ENCODE peak calls at places on chromosome 20, in four cellular contexts. One of them, this sample, is unnamed.

GRCh38 chr20:58930496-58930895 is 50.6 kb upstream of the NELFCD start:
- DNase-seq in ovary: no peak
- DNase-seq in SK-N-SH: no peak
- DNase-seq in K562: no peak
- DNase-seq in this sample: no peak

GRCh38 chr20:12721636-12722035 is 287.1 kb upstream of the SPTLC3 start:
- DNase-seq in K562: no peak
- DNase-seq in SK-N-SH: no peak
- DNase-seq in ovary: no peak
- DNase-seq in this sample: no peak

GRCh38 chr20:38878798-38879197 is 47.4 kb upstream of the FAM83D start:
- DNase-seq in ovary: no peak
- DNase-seq in SK-N-SH: no peak
- DNase-seq in K562: no peak
- DNase-seq in this sample: no peak

GRCh38 chr20:57658447-57659130 is 38.4 kb upstream of the ZBP1 start:
- DNase-seq in ovary: peak; percentile 5
- DNase-seq in K562: no peak
- DNase-seq in SK-N-SH: peak; percentile 23
- DNase-seq in this sample: peak; percentile 9

GRCh38 chr20:54267510-54268003 is 59.7 kb downstream of the PFDN4 start:
- DNase-seq in K562: no peak
- DNase-seq in SK-N-SH: no peak
- DNase-seq in ovary: no peak
- DNase-seq in this sample: no peak

GRCh38 chr20:41089555-41089954 is 47.8 kb upstream of the PLCG1 start:
- DNase-seq in K562: no peak
- DNase-seq in ovary: no peak
- DNase-seq in SK-N-SH: no peak
- DNase-seq in this sample: no peak

GRCh38 chr20:23638309-23638708 is 554 bp upstream of the CST3 start:
- DNase-seq in K562: no peak
- DNase-seq in ovary: no peak
- DNase-seq in SK-N-SH: no peak
- DNase-seq in this sample: no peak

GRCh38 chr20:17873410-17874270 is 95.0 kb downstream of the SNX5 start:
- DNase-seq in SK-N-SH: peak; percentile 85
- DNase-seq in ovary: peak; percentile 96
- DNase-seq in K562: no peak
- DNase-seq in this sample: peak; percentile 92

GRCh38 chr20:63973636-63974401 is 4.1 kb upstream of the ZNF512B start:
- DNase-seq in ovary: peak; percentile 81
- DNase-seq in SK-N-SH: peak; percentile 95
- DNase-seq in K562: peak; percentile 84
- DNase-seq in this sample: peak; percentile 78

GRCh38 chr20:717817-718216 is 42.2 kb upstream of the SCRT2 start:
- DNase-seq in K562: no peak
- DNase-seq in SK-N-SH: no peak
- DNase-seq in ovary: no peak
- DNase-seq in this sample: no peak

DNA sequence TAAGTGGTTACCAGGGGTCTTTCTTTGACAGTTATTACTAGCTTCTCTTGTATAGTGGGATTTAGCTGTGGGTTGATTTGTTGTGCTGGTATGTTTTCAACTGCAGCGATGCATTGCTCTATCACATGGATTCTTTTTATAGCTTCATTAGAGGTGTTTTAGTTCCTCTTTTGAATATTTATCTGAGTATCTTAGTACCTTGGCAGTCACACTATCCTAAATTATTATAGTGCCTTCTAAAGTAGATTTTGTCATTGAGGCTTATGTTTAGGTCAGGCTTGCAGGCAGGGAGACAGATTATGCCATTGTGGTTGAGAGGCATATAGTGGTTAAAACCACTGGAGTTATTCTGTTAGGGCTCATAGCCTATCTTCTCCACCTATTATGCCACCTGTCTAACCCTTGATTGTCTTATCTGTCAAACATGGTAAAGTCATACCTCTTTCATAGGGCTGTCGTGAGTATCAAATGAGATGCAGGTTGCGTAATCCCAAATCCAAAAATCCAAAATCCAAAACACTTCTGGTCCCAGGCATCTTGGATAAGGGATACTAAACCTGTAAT is 49.3 kb downstream of the KCNS1 start:
- DNase-seq in ovary: no peak
- DNase-seq in SK-N-SH: no peak
- DNase-seq in K562: no peak
- DNase-seq in this sample: no peak
- TF ChIP-seq EP300 in ovary: no peak
- TF ChIP-seq EP300 in SK-N-SH: no peak
- TF ChIP-seq EP300 in K562: no peak
- TF ChIP-seq EP300 in this sample: no peak

GRCh38 chr20:47332381-47333206 is 23.9 kb downstream of the ZMYND8 start:
- DNase-seq in K562: no peak
- DNase-seq in SK-N-SH: no peak
- DNase-seq in ovary: no peak
- DNase-seq in this sample: no peak

GRCh38 chr20:47335251-47336012 is 21.1 kb downstream of the ZMYND8 start:
- DNase-seq in ovary: no peak
- DNase-seq in SK-N-SH: no peak
- DNase-seq in K562: no peak
- DNase-seq in this sample: no peak

GRCh38 chr20:47336013-47336754 is 20.3 kb downstream of the ZMYND8 start:
- DNase-seq in ovary: peak; percentile 36
- DNase-seq in SK-N-SH: no peak
- DNase-seq in K562: no peak
- DNase-seq in this sample: no peak

GRCh38 chr20:47330933-47331708 is 25.4 kb downstream of the ZMYND8 start:
- DNase-seq in ovary: no peak
- DNase-seq in SK-N-SH: no peak
- DNase-seq in K562: peak; percentile 72
- DNase-seq in this sample: no peak

GRCh38 chr20:47334022-47334551 is 22.4 kb downstream of the ZMYND8 start:
- DNase-seq in SK-N-SH: no peak
- DNase-seq in K562: no peak
- DNase-seq in ovary: no peak
- DNase-seq in this sample: no peak
- TF ChIP-seq EP300 in SK-N-SH: peak; percentile 49
- TF ChIP-seq EP300 in K562: no peak
- TF ChIP-seq EP300 in ovary: peak; percentile 90
- TF ChIP-seq EP300 in this sample: peak; percentile 99

GRCh38 chr20:33349493-33349892 is 51.8 kb downstream of the CDK5RAP1 start:
- DNase-seq in ovary: no peak
- DNase-seq in K562: no peak
- DNase-seq in SK-N-SH: no peak
- DNase-seq in this sample: no peak
- TF ChIP-seq EP300 in ovary: no peak
- TF ChIP-seq EP300 in K562: no peak
- TF ChIP-seq EP300 in SK-N-SH: no peak
- TF ChIP-seq EP300 in this sample: no peak

GRCh38 chr20:53077373-53078205 is 105.4 kb downstream of the TSHZ2 start:
- DNase-seq in ovary: peak; percentile 17
- DNase-seq in SK-N-SH: no peak
- DNase-seq in K562: no peak
- DNase-seq in this sample: no peak
- TF ChIP-seq EP300 in ovary: no peak
- TF ChIP-seq EP300 in SK-N-SH: no peak
- TF ChIP-seq EP300 in K562: no peak
- TF ChIP-seq EP300 in this sample: no peak

GRCh38 chr20:62377615-62378085 is 9.3 kb upstream of the RPS21 start:
- DNase-seq in ovary: no peak
- DNase-seq in SK-N-SH: no peak
- DNase-seq in K562: no peak
- DNase-seq in this sample: no peak
- TF ChIP-seq EP300 in ovary: no peak
- TF ChIP-seq EP300 in SK-N-SH: no peak
- TF ChIP-seq EP300 in K562: no peak
- TF ChIP-seq EP300 in this sample: no peak

GRCh38 chr20:36847009-36847709 is 28.8 kb upstream of the TLDC2 start:
- DNase-seq in ovary: peak; percentile 76
- DNase-seq in SK-N-SH: no peak
- DNase-seq in K562: no peak
- DNase-seq in this sample: peak; percentile 78
- TF ChIP-seq EP300 in ovary: peak; percentile 71
- TF ChIP-seq EP300 in SK-N-SH: no peak
- TF ChIP-seq EP300 in K562: no peak
- TF ChIP-seq EP300 in this sample: peak; percentile 85

DNA sequence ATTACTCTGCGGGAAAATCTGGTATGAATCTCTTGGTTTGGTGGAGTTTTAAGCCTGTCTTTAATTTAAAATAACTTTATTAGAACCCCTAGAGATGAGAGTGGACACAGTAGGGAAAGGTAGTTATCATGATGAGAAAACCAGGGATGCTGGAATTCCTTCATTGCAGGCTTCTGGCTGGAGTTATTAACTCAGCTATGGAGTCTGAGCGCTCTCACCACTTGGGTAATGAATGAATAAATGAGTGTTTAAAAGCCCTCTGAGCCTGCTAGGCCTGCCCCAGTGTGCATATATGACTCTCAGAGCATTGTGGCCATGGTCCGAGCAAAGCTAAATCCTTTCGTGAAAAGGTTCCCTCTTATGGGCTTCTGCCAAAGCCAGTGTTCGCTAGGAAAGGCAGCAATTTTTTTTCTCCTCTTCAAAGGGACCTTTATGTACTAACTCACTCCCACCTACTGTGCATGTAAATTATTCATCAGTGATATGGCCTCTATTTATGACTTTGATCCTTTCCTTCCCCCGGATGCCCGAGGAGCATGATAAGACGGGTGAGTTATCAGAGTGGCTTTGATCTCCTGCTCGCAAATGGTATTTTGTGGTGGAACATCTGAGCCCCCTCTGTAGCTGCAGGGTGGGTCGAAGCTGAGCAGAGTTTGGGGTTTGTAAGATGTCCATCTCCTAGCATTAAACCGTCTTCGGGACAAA is 88.6 kb downstream of the LINC00237 start:
- DNase-seq in K562: no peak
- DNase-seq in ovary: no peak
- DNase-seq in SK-N-SH: no peak
- DNase-seq in this sample: no peak
- TF ChIP-seq EP300 in K562: no peak
- TF ChIP-seq EP300 in ovary: no peak
- TF ChIP-seq EP300 in SK-N-SH: no peak
- TF ChIP-seq EP300 in this sample: no peak

DNA sequence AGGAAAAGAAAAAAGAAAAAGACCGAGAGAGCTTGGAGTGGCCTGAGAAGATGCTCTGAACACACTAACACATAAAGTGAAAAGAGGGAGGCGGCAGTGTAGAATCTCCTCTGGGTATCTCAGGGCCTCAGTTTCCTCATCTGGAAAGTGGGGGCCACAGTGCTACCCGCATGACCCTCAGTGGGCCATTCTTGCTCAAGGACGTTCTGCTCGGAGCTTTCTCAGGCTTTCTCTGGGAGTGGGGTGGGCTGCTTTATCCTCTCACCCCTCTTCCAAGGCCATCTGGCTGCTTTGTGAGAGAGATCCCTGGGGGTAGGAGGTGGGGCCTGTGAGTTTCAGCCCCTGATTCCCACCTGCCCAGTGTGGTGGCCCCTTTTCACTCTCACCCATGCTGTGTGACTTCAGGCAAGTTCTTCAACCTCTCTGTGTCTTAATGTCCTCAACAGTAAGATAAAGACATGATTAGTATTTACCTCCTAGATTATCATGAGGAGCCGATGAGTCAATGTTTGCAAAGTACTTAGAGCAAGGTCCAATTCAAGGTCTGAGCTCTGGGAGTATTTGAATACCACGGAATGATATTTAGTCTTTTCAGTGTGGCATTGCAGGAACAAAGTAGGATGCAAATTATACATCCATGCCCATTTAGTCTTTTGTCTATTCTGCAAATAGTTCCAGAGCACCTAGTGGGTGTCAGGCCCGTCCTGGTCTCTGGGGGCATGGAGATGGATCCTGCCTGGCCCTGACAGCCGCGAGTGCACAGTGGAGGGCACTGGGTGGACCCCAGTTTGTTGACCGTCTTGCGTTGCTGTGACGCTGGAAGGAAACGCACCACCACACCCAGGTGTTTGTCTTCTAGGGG is 34.3 kb downstream of the SRC start:
- DNase-seq in K562: no peak
- DNase-seq in ovary: peak; percentile 11
- DNase-seq in SK-N-SH: peak; percentile 3
- DNase-seq in this sample: no peak
- TF ChIP-seq EP300 in K562: no peak
- TF ChIP-seq EP300 in ovary: no peak
- TF ChIP-seq EP300 in SK-N-SH: no peak
- TF ChIP-seq EP300 in this sample: no peak